ENCODE peak calls at places on chromosomes 13 and 19, in nine cellular contexts. K is cardiac muscle cell, Z is foreskin keratinocyte, J is MCF 10A, V is fibroblast of the aortic adventitia, F is psoas muscle, I is IMR-90, C is adrenal gland, U is fibroblast of lung. A is an unnamed sample.

GRCh38 chr13:74930402-74931165 is 551.4 kb downstream of the TBC1D4 start:
- DNase-seq in V (peak), J (peak), I (peak), K (no peak), Z (peak), F (no peak), U (peak), C (no peak), A (no peak)

GRCh38 chr13:74136089-74136658 is 2.0 kb upstream of the KLF12 start:
- DNase-seq in Z (no peak), I (peak), U (peak), V (peak), J (peak), F (peak), C (peak), K (peak), A (no peak)

GRCh38 chr19:29988351-29988750 is 46.3 kb downstream of the URI1 start:
- DNase-seq in K (no peak), F (no peak), C (no peak), V (no peak), J (no peak), I (no peak), Z (no peak), U (no peak), A (no peak)

GRCh38 chr19:6680141-6680540 is 10.2 kb upstream of the TNFSF14 start:
- DNase-seq in U (no peak), Z (no peak), F (no peak), V (no peak), J (no peak), C (no peak), I (no peak), K (no peak), A (no peak)

GRCh38 chr13:112132142-112132541 is 65.2 kb downstream of the SOX1 start:
- DNase-seq in K (no peak), F (no peak), Z (no peak), I (no peak), V (no peak), U (no peak), J (no peak), C (no peak), A (no peak)

GRCh38 chr13:110925023-110925608 is 10.2 kb upstream of the ANKRD10 start:
- DNase-seq in U (no peak), F (no peak), C (no peak), V (no peak), K (peak), J (no peak), Z (no peak), I (no peak), A (no peak)

GRCh38 chr13:101144808-101145419 is 271.4 kb downstream of the NALCN start:
- DNase-seq in F (no peak), C (no peak), U (peak), Z (no peak), I (peak), V (peak), K (peak), J (peak), A (no peak)

GRCh38 chr19:28700176-28700575 is 512.8 kb downstream of the UQCRFS1 start:
- DNase-seq in J (no peak), I (no peak), C (no peak), K (peak), V (peak), Z (no peak), U (no peak), F (no peak), A (no peak)

GRCh38 chr13:90868321-90868920 is 479.1 kb upstream of the MIR17HG start:
- DNase-seq in C (peak), K (peak), I (peak), U (peak), F (no peak), J (peak), V (peak), Z (no peak), A (no peak)

GRCh38 chr19:34633806-34634205 is 43.2 kb downstream of the SCGB2B2 start:
- DNase-seq in I (no peak), F (no peak), K (no peak), C (no peak), J (no peak), Z (no peak), U (no peak), V (no peak), A (no peak)

GRCh38 chr13:59584101-59584500 is 579.6 kb downstream of the DIAPH3 start:
- DNase-seq in Z (no peak), C (no peak), K (no peak), J (no peak), U (no peak), I (no peak), F (no peak), V (no peak), A (no peak)

GRCh38 chr13:49494645-49495044 is 1.1 kb upstream of the PHF11 start:
- DNase-seq in C (no peak), Z (no peak), F (no peak), K (no peak), I (no peak), J (peak), U (no peak), V (no peak), A (no peak)

GRCh38 chr19:7897289-7897688 is 6.4 kb upstream of the MAP2K7 start:
- DNase-seq in F (no peak), Z (no peak), U (no peak), C (peak), K (no peak), V (no peak), J (peak), I (no peak), A (no peak)

GRCh38 chr19:7900931-7901330 is 2.7 kb upstream of the MAP2K7 start:
- DNase-seq in J (peak), C (no peak), F (no peak), V (no peak), U (no peak), Z (peak), K (no peak), I (no peak), A (no peak)

GRCh38 chr19:7899751-7900352 is 3.8 kb upstream of the MAP2K7 start:
- DNase-seq in K (no peak), Z (no peak), C (no peak), F (no peak), J (no peak), U (no peak), V (no peak), I (no peak), A (no peak)

GRCh38 chr19:7900401-7900870 is 3.2 kb upstream of the MAP2K7 start:
- DNase-seq in V (no peak), I (no peak), F (no peak), J (no peak), U (no peak), C (no peak), K (no peak), Z (no peak), A (no peak)

GRCh38 chr19:7898967-7899366 is 4.7 kb upstream of the MAP2K7 start:
- DNase-seq in I (no peak), C (no peak), V (no peak), Z (no peak), F (no peak), U (no peak), K (no peak), J (no peak), A (no peak)
- TF ChIP-seq CTCF in I (no peak), C (no peak), V (no peak), Z (no peak), F (no peak), U (no peak), K (no peak), J (no peak), A (no peak)

DNA sequence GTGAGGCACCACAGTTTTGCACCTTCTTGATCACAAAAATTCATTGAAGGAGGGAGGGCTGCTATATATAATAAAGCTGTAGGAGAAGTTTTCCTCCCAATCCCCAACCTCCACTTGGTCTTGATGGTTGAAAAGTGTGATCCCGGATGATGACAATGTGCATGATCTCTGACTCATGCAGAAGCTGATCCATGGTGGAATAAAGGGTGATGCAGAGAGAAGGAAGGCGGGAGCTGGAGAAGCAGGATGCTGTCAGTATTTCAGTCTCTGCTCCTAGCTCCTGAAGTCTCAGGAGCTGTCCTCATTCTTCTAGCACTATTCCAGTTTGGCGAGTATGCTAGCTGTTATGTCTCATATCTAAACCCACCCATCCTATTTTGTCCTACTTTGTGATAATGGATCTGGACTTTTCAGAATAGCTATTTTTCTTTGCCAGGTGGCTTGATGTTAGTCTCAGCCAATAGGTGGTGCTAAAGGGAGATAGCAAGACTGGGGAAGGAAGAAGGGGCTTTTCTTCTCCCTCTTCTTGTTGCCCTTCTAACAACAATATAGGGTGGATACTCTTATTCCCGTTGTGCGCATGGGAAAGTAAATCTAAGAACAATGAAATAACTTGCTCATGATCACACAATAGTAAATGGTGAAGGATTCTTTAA is 65.6 kb upstream of the HTR2A start:
- DNase-seq in V (peak), F (no peak), U (peak), J (peak), I (peak), Z (peak), C (no peak), K (peak), A (no peak)
- TF ChIP-seq CTCF in V (peak), F (no peak), U (peak), J (peak), I (peak), Z (peak), C (no peak), K (peak), A (no peak)

GRCh38 chr13:77811981-77812380 is 106.7 kb downstream of the EDNRB start:
- DNase-seq in K (no peak), V (no peak), F (no peak), U (no peak), Z (no peak), C (no peak), I (no peak), J (no peak), A (no peak)

GRCh38 chr13:77815330-77815729 is 103.3 kb downstream of the EDNRB start:
- DNase-seq in C (no peak), V (no peak), U (peak), K (peak), Z (no peak), F (no peak), J (peak), I (no peak), A (no peak)

GRCh38 chr13:77810891-77811290 is 107.7 kb downstream of the EDNRB start:
- DNase-seq in Z (no peak), U (no peak), K (no peak), C (no peak), I (no peak), F (no peak), J (no peak), V (no peak), A (no peak)

DNA sequence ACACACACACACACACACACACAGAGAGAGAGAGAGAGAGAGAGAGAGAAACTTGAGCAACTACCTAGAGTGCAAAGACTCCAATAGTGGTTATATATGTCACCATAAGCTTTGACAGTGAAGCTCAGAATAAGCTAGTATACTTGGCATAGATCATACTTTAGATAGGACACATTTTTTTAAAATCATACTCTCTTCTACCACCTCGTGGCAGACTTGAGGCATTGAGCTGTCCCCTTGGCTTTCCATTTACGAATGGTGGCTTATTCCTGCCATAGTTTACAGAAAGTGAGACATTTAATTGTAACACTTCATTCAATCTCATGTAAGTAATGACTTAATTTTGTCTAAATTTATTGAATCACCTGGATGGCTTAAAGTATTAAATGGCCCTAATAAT is 108.2 kb downstream of the EDNRB start:
- DNase-seq in J (peak), U (peak), V (peak), K (peak), I (peak), F (no peak), Z (no peak), C (no peak), A (no peak)
- TF ChIP-seq CTCF in J (peak), U (peak), V (peak), K (no peak), I (peak), F (peak), Z (peak), C (peak), A (no peak)

GRCh38 chr19:50206191-50206590 is 2.8 kb downstream of the MYH14 start:
- DNase-seq in K (no peak), C (no peak), J (no peak), U (no peak), F (no peak), Z (no peak), V (no peak), I (no peak), A (no peak)
- TF ChIP-seq CTCF in K (no peak), C (no peak), J (no peak), U (no peak), F (no peak), Z (no peak), V (no peak), I (no peak), A (no peak)

GRCh38 chr19:16587031-16588023 is 15.1 kb upstream of the SLC35E1 start:
- DNase-seq in Z (no peak), C (no peak), I (peak), K (no peak), V (no peak), J (no peak), U (peak), F (no peak), A (no peak)

GRCh38 chr19:16588824-16589577 is 16.8 kb upstream of the SLC35E1 start:
- DNase-seq in U (no peak), V (no peak), Z (no peak), I (no peak), K (no peak), C (no peak), F (no peak), J (no peak), A (no peak)

GRCh38 chr19:16586477-16586871 is 14.3 kb upstream of the SLC35E1 start:
- DNase-seq in V (no peak), I (no peak), J (no peak), U (no peak), F (no peak), C (no peak), K (no peak), Z (no peak), A (no peak)

GRCh38 chr19:16589917-16590316 is 17.7 kb upstream of the SLC35E1 start:
- DNase-seq in F (no peak), J (no peak), I (no peak), Z (no peak), K (no peak), V (no peak), U (no peak), C (no peak), A (no peak)

GRCh38 chr19:16588089-16588823 is 16.0 kb upstream of the SLC35E1 start:
- DNase-seq in J (no peak), V (peak), U (peak), F (no peak), I (peak), C (no peak), K (peak), Z (no peak), A (no peak)
- TF ChIP-seq CTCF in J (no peak), V (no peak), U (no peak), F (no peak), I (no peak), C (no peak), K (peak), Z (peak), A (no peak)

DNA sequence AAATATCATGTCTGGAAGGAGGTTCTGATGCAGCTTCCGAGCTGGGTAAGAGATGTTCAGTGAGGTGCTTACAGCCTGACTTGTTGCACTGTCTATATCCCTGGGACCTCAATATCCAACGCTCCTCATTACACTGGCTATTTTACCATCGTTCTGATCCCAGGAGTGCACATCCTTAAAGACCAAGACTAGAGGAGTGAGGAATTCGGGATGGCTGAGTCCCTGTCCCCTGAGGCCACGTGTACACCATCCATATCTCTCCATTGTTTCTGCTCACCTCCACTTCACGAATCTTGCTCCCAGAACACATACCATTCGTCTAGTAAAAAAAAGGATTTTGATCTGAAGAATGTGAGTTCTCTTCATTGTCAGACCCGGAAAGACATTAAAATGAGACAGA is at the start of gene OR7G2:
- DNase-seq in Z (no peak), J (no peak), C (no peak), U (no peak), I (no peak), F (no peak), V (no peak), K (no peak), A (no peak)
- TF ChIP-seq CTCF in Z (no peak), J (no peak), C (no peak), U (no peak), I (no peak), F (no peak), V (no peak), K (no peak), A (no peak)

GRCh38 chr19:38556521-38557174 is 61.1 kb downstream of the MAP4K1 start:
- DNase-seq in F (no peak), Z (no peak), J (peak), U (no peak), K (peak), C (no peak), I (no peak), V (no peak), A (no peak)
- TF ChIP-seq CTCF in F (no peak), Z (peak), J (peak), U (peak), K (peak), C (no peak), I (peak), V (peak), A (no peak)

DNA sequence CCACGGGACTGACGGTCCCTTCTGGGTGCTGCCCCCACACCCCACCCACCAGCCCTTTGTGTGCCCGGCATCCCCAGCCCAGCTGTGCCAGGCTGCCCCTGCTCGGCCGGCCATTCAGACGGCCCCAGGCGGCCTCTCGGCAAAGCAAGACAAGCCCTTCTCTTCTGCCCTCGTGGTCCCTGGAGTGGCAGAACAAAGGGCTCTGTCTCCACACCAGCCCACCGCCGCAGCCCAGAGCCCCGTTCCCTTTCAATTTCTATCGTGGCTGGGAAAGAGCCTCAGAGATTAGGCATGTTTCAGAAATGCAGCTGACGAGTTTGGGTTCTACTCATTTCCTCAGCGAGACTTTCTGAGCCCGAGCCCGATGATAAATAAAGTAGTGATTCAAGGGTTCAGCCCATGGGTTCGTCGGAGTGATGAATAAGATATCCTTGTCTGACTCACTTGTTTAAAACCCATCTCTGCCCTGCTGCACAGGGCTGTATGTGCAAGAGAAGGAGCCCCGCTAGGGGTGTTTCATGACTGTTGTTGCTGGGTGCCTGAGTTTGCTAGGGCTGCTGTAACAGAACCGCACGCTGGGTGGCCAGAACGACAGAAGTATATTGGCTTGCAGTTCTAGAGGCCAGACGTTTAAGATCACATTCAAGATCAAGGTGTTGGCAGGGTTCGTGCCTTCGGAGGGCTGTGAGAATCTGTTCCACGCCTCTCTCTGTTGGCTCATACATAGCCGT is 4.3 kb downstream of the MYO9B start:
- DNase-seq in C (peak), U (peak), I (peak), K (peak), F (peak), Z (peak), J (peak), V (peak), A (peak)
- TF ChIP-seq CTCF in C (peak), U (peak), I (peak), K (peak), F (peak), Z (peak), J (peak), V (peak), A (no peak)

GRCh38 chr19:19320362-19321142 is at the start of the genes MAU2 and SUGP1:
- DNase-seq in J (peak), Z (peak), C (peak), U (peak), V (peak), I (peak), K (peak), F (peak), A (peak)
- TF ChIP-seq CTCF in J (no peak), Z (peak), C (peak), U (no peak), V (peak), I (peak), K (peak), F (peak), A (no peak)